ENCODE peak calls at places on chromosomes 16 and 17, in ten cellular contexts. P is prostate gland, B is breast epithelium, J is esophagus muscularis mucosa, E is transverse colon, S is K562, L is GM23338, I is HCT116, M is upper lobe of left lung, G is endothelial cell of umbilical vein. Z is an unnamed sample. For H3K4me1, the result is how much of the 10 kb centered on the place peaks cover.

GRCh38 chr16:73065617-73066313 is 17.8 kb upstream of the ZFHX3 start:
- DNase-seq in P (no peak), B (no peak), J (no peak), E (peak), S (no peak), L (peak), I (no peak), M (peak), G (no peak), Z (peak)

GRCh38 chr17:28711723-28712036 is at the start of gene PROCA1:
- DNase-seq in P (no peak), B (no peak), J (no peak), E (no peak), S (peak), L (peak), I (no peak), M (no peak), G (no peak), Z (no peak)

GRCh38 chr16:57481421-57481820 is 4.9 kb downstream of the DOK4 start:
- DNase-seq in P (no peak), B (no peak), J (no peak), E (no peak), S (no peak), L (no peak), I (no peak), M (no peak), G (no peak), Z (no peak)

GRCh38 chr17:79699386-79700036 is 31.2 kb upstream of the ENPP7 start:
- DNase-seq in P (no peak), B (no peak), J (no peak), E (no peak), S (no peak), L (peak), I (peak), M (no peak), G (no peak), Z (no peak)

GRCh38 chr17:7122386-7122785 is 7.8 kb upstream of the ASGR2 start:
- DNase-seq in P (no peak), B (no peak), J (no peak), E (no peak), S (no peak), L (no peak), I (no peak), M (no peak), G (peak), Z (no peak)

GRCh38 chr17:43645765-43646481 is 15.8 kb downstream of the MEOX1 start:
- DNase-seq in P (no peak), B (peak), J (no peak), E (peak), S (no peak), L (peak), I (no peak), M (peak), G (peak), Z (peak)

GRCh38 chr16:7458144-7458543 is 125.5 kb downstream of the RBFOX1 start:
- DNase-seq in P (no peak), B (no peak), J (no peak), E (no peak), S (no peak), L (no peak), I (no peak), M (no peak), G (no peak), Z (no peak)

GRCh38 chr17:9016941-9017552 is 4.3 kb upstream of the NTN1 start:
- DNase-seq in P (no peak), B (no peak), J (no peak), E (no peak), S (no peak), L (no peak), I (no peak), M (no peak), G (no peak), Z (peak)

GRCh38 chr16:75380870-75381269 is 52.4 kb downstream of the CFDP1 start:
- DNase-seq in P (no peak), B (no peak), J (no peak), E (no peak), S (no peak), L (no peak), I (no peak), M (no peak), G (peak), Z (no peak)

GRCh38 chr16:63702981-63703590 is 1418.8 kb downstream of the CDH11 start:
- DNase-seq in P (no peak), B (no peak), J (no peak), E (no peak), S (no peak), L (peak), I (no peak), M (no peak), G (no peak), Z (no peak)

GRCh38 chr17:2250140-2251095 is 53.2 kb downstream of the SMG6 start:
- DNase-seq in P (no peak), B (no peak), J (no peak), E (no peak), S (no peak), L (no peak), I (no peak), M (no peak), G (no peak), Z (no peak)

GRCh38 chr17:5912927-5913565 is 157.1 kb upstream of the WSCD1 start:
- DNase-seq in P (no peak), B (no peak), J (no peak), E (no peak), S (no peak), L (no peak), I (no peak), M (no peak), G (no peak), Z (no peak)

GRCh38 chr16:3610698-3611144 is 685 bp downstream of the SLX4 start:
- DNase-seq in P (no peak), B (no peak), J (no peak), E (no peak), S (no peak), L (peak), I (no peak), M (no peak), G (peak), Z (no peak)

GRCh38 chr17:82888583-82889495 is 49.0 kb upstream of the ZNF750 start:
- DNase-seq in P (peak), B (peak), J (no peak), E (no peak), S (no peak), L (no peak), I (no peak), M (peak), G (no peak), Z (no peak)

GRCh38 chr16:49281843-49282642 is 405 bp upstream of the CBLN1 start:
- DNase-seq in P (peak), B (peak), J (peak), E (peak), S (peak), L (peak), I (no peak), M (peak), G (peak), Z (peak)

GRCh38 chr17:59558953-59559352 is 6.5 kb upstream of the DHX40 start:
- DNase-seq in P (no peak), B (no peak), J (no peak), E (no peak), S (no peak), L (peak), I (no peak), M (no peak), G (peak), Z (no peak)

GRCh38 chr17:82974136-82974952 is 105.1 kb upstream of the METRNL start:
- DNase-seq in P (no peak), B (no peak), J (no peak), E (no peak), S (no peak), L (no peak), I (no peak), M (no peak), G (no peak), Z (no peak)

GRCh38 chr17:41324180-41325075 is 8.9 kb upstream of the KRTAP17-1 start:
- DNase-seq in P (peak), B (peak), J (no peak), E (peak), S (no peak), L (peak), I (peak), M (no peak), G (no peak), Z (no peak)

GRCh38 chr17:72972263-72972951 is 120.1 kb downstream of the SLC39A11 start:
- DNase-seq in P (no peak), B (no peak), J (no peak), E (no peak), S (no peak), L (no peak), I (no peak), M (no peak), G (no peak), Z (no peak)

GRCh38 chr17:59002848-59003247 is 103.8 kb downstream of the TRIM37 start:
- DNase-seq in P (no peak), B (no peak), J (no peak), E (no peak), S (no peak), L (no peak), I (no peak), M (no peak), G (no peak), Z (no peak)

GRCh38 chr16:69307091-69307490 is 4.1 kb upstream of the VPS4A start:
- DNase-seq in P (no peak), B (no peak), J (no peak), E (no peak), S (no peak), L (no peak), I (no peak), M (no peak), G (no peak), Z (no peak)

GRCh38 chr17:43367588-43368242 is 31.1 kb upstream of the ARL4D start:
- DNase-seq in P (no peak), B (no peak), J (no peak), E (no peak), S (peak), L (peak), I (peak), M (no peak), G (no peak), Z (no peak)

GRCh38 chr16:31386157-31386984 is 6.8 kb upstream of the ITGAD start:
- DNase-seq in P (no peak), B (no peak), J (no peak), E (no peak), S (no peak), L (peak), I (peak), M (no peak), G (no peak), Z (no peak)

GRCh38 chr16:11759163-11759834 is 16.6 kb upstream of the TXNDC11 start:
- DNase-seq in P (no peak), B (no peak), J (no peak), E (peak), S (no peak), L (no peak), I (no peak), M (no peak), G (no peak), Z (no peak)

GRCh38 chr17:33526753-33527152 is 233.7 kb upstream of the ASIC2 start:
- DNase-seq in P (no peak), B (no peak), J (no peak), E (no peak), S (no peak), L (no peak), I (no peak), M (no peak), G (no peak), Z (no peak)

GRCh38 chr16:57906385-57907316 is 64.3 kb downstream of the CNGB1 start:
- DNase-seq in P (no peak), B (no peak), J (no peak), E (no peak), S (no peak), L (peak), I (no peak), M (no peak), G (peak), Z (no peak)

GRCh38 chr17:15516150-15516549 is 47.1 kb downstream of the TVP23C start:
- DNase-seq in P (no peak), B (no peak), J (no peak), E (no peak), S (no peak), L (no peak), I (no peak), M (no peak), G (peak), Z (no peak)

GRCh38 chr16:11386791-11387546 is 41.7 kb downstream of the RMI2 start:
- DNase-seq in P (no peak), B (no peak), J (no peak), E (no peak), S (peak), L (peak), I (no peak), M (no peak), G (peak), Z (no peak)

GRCh38 chr16:10558746-10559641 is 21.4 kb downstream of the EMP2 start:
- DNase-seq in P (peak), B (peak), J (no peak), E (peak), S (no peak), L (no peak), I (no peak), M (peak), G (peak), Z (peak)

GRCh38 chr16:10664720-10665126 is 30.0 kb downstream of the TEKT5 start:
- DNase-seq in P (no peak), B (no peak), J (no peak), E (no peak), S (no peak), L (no peak), I (no peak), M (no peak), G (no peak), Z (no peak)

GRCh38 chr17:21170829-21171228 is 43.1 kb downstream of the TMEM11 start:
- DNase-seq in P (no peak), B (no peak), J (no peak), E (no peak), S (no peak), L (no peak), I (no peak), M (no peak), G (no peak), Z (peak)

GRCh38 chr17:42519546-42520444 is 16.2 kb upstream of the NAGLU start:
- DNase-seq in P (peak), B (peak), J (peak), E (peak), S (peak), L (peak), I (peak), M (peak), G (peak), Z (peak)

GRCh38 chr16:13708361-13708760 is 211.6 kb upstream of the ERCC4 start:
- DNase-seq in P (no peak), B (no peak), J (no peak), E (no peak), S (no peak), L (no peak), I (no peak), M (no peak), G (no peak), Z (no peak)

GRCh38 chr16:13697568-13697967 is 222.4 kb upstream of the ERCC4 start:
- DNase-seq in P (no peak), B (no peak), J (no peak), E (no peak), S (no peak), L (no peak), I (no peak), M (no peak), G (no peak), Z (no peak)

GRCh38 chr16:13697013-13697412 is 222.9 kb upstream of the ERCC4 start:
- DNase-seq in P (no peak), B (no peak), J (no peak), E (no peak), S (no peak), L (no peak), I (no peak), M (no peak), G (no peak), Z (no peak)

DNA sequence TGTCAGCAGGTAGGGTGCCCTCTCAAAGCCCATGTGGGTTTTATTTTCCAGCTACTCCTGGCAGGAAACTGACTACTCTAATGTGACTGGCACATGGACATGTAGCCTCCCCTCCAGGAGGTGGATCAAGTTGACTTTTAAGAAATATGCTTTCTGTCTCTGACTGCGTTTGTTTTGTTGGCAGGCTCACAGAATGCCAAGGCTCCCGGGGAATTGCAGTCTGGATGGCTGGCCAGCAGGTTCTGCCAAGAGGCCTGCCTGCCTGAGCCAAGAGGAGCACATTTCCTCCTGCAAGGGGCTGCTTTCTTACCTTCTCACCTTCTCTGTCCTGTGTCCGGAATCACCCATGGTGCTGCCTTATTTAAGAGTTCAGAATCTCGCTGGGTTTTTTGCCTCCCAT is 217.3 kb upstream of the ERCC4 start:
- DNase-seq in P (peak), B (peak), J (no peak), E (no peak), S (no peak), L (no peak), I (no peak), M (no peak), G (no peak), Z (no peak)
- H3K4me1 ChIP-seq in P (under half), B (under half), J (under half), E (under half), S (under half), L (under half), I (under half), M (under half), G (under half), Z (under half)

GRCh38 chr17:81398855-81399451 is 3.7 kb downstream of the BAHCC1 start:
- DNase-seq in P (no peak), B (no peak), J (no peak), E (no peak), S (peak), L (no peak), I (no peak), M (no peak), G (peak), Z (no peak)
- H3K4me3 ChIP-seq in P (peak), B (peak), J (peak), E (peak), S (peak), L (peak), I (peak), M (peak), G (peak), Z (peak)

GRCh38 chr16:681746-682427 is 1.7 kb downstream of the STUB1 start:
- DNase-seq in P (no peak), B (no peak), J (no peak), E (no peak), S (peak), L (no peak), I (no peak), M (no peak), G (no peak), Z (no peak)
- TF ChIP-seq POLR2AphosphoS5 in P (no peak), B (no peak), J (no peak), E (no peak), S (no peak), L (peak), I (peak), M (no peak), G (no peak), Z (no peak)

GRCh38 chr17:57341611-57342010 is 85.3 kb downstream of the MSI2 start:
- DNase-seq in P (no peak), B (no peak), J (no peak), E (no peak), S (no peak), L (no peak), I (no peak), M (no peak), G (no peak), Z (no peak)
- H3K4me1 ChIP-seq in P (under half), B (under half), J (under half), E (under half), S (under half), L (under half), I (under half), M (under half), G (under half), Z (under half)

GRCh38 chr17:77281904-77282367 is 141.2 kb downstream of the SEC14L1 start:
- DNase-seq in P (no peak), B (no peak), J (no peak), E (peak), S (no peak), L (peak), I (no peak), M (peak), G (no peak), Z (no peak)

GRCh38 chr17:77280304-77280910 is 139.6 kb downstream of the SEC14L1 start:
- DNase-seq in P (no peak), B (no peak), J (no peak), E (peak), S (no peak), L (peak), I (peak), M (no peak), G (peak), Z (no peak)

GRCh38 chr17:77282524-77283515 is 142.1 kb downstream of the SEC14L1 start:
- DNase-seq in P (peak), B (peak), J (no peak), E (peak), S (no peak), L (no peak), I (no peak), M (peak), G (no peak), Z (peak)

GRCh38 chr17:77281024-77281903 is 140.5 kb downstream of the SEC14L1 start:
- DNase-seq in P (peak), B (peak), J (no peak), E (peak), S (peak), L (peak), I (no peak), M (peak), G (no peak), Z (peak)

GRCh38 chr17:77279448-77280303 is 138.9 kb downstream of the SEC14L1 start:
- DNase-seq in P (no peak), B (peak), J (no peak), E (peak), S (peak), L (peak), I (peak), M (peak), G (no peak), Z (no peak)
- H3K4me3 ChIP-seq in P (no peak), B (no peak), J (no peak), E (no peak), S (no peak), L (peak), I (peak), M (no peak), G (no peak), Z (no peak)

GRCh38 chr16:79329967-79330366 is 270.6 kb downstream of the MAF start:
- DNase-seq in P (no peak), B (no peak), J (no peak), E (peak), S (no peak), L (no peak), I (no peak), M (no peak), G (no peak), Z (no peak)

GRCh38 chr16:79327836-79328235 is 272.7 kb downstream of the MAF start:
- DNase-seq in P (no peak), B (no peak), J (no peak), E (no peak), S (no peak), L (no peak), I (no peak), M (no peak), G (no peak), Z (no peak)

GRCh38 chr16:79329163-79329521 is 271.4 kb downstream of the MAF start:
- DNase-seq in P (no peak), B (no peak), J (no peak), E (no peak), S (no peak), L (no peak), I (no peak), M (no peak), G (no peak), Z (no peak)

GRCh38 chr16:79326549-79326948 is 274.0 kb downstream of the MAF start:
- DNase-seq in P (no peak), B (no peak), J (no peak), E (no peak), S (no peak), L (no peak), I (no peak), M (no peak), G (no peak), Z (no peak)

GRCh38 chr16:79328327-79329162 is 272.0 kb downstream of the MAF start:
- DNase-seq in P (no peak), B (no peak), J (no peak), E (no peak), S (no peak), L (peak), I (no peak), M (no peak), G (no peak), Z (no peak)
- TF ChIP-seq POLR2AphosphoS5 in P (no peak), B (no peak), J (no peak), E (no peak), S (no peak), L (no peak), I (no peak), M (no peak), G (no peak), Z (no peak)

Z was measured in sigmoid colon.